ENCODE peak calls at places on chromosomes 13 and 19, in seven cellular contexts. W, E, P, Z, I, X and J are unnamed samples.

GRCh38 chr13:114257014-114257413 is 22.3 kb downstream of the CDC16 start:
- DNase-seq in W (no peak), E (no peak), P (no peak), Z (no peak), I (no peak), X (no peak), J (no peak)

GRCh38 chr13:45683701-45684100 is 18.4 kb upstream of the CBY2 start:
- DNase-seq in W (no peak), E (no peak), P (no peak), Z (no peak), I (no peak), X (no peak), J (no peak)

GRCh38 chr19:38057954-38058690 is 151.1 kb downstream of the SIPA1L3 start:
- DNase-seq in W (peak), E (no peak), P (peak), Z (peak), I (no peak), X (no peak), J (no peak)

GRCh38 chr19:47540748-47541147 is 25.9 kb upstream of the NAPA start:
- DNase-seq in W (no peak), E (no peak), P (no peak), Z (no peak), I (no peak), X (no peak), J (no peak)

GRCh38 chr19:5470264-5470671 is 15.1 kb downstream of the ZNRF4 start:
- DNase-seq in W (no peak), E (no peak), P (no peak), Z (no peak), I (no peak), X (no peak), J (no peak)

GRCh38 chr19:49746206-49746958 is 16.7 kb downstream of the TSKS start:
- DNase-seq in W (peak), E (no peak), P (peak), Z (no peak), I (peak), X (peak), J (no peak)

GRCh38 chr13:67119481-67119883 is 110.7 kb downstream of the PCDH9 start:
- DNase-seq in W (no peak), E (no peak), P (no peak), Z (no peak), I (no peak), X (no peak), J (no peak)

GRCh38 chr13:99471231-99472202 is 29.8 kb upstream of the TM9SF2 start:
- DNase-seq in W (no peak), E (no peak), P (no peak), Z (no peak), I (no peak), X (no peak), J (no peak)

GRCh38 chr13:106498158-106498557 is 37.3 kb downstream of the EFNB2 start:
- DNase-seq in W (no peak), E (no peak), P (no peak), Z (no peak), I (no peak), X (no peak), J (no peak)

GRCh38 chr13:32676242-32676641 is 90.0 kb downstream of the PDS5B start:
- DNase-seq in W (no peak), E (no peak), P (no peak), Z (no peak), I (no peak), X (no peak), J (no peak)

GRCh38 chr19:39136225-39136940 is 10.8 kb downstream of the PAK4 start:
- DNase-seq in W (no peak), E (no peak), P (peak), Z (no peak), I (no peak), X (no peak), J (no peak)

GRCh38 chr13:114234266-114234644 is 442 bp upstream of the CDC16 start:
- DNase-seq in W (no peak), E (no peak), P (no peak), Z (no peak), I (no peak), X (no peak), J (no peak)

GRCh38 chr13:77751513-77752456 is 54.3 kb downstream of the SLAIN1 start:
- DNase-seq in W (peak), E (no peak), P (no peak), Z (no peak), I (peak), X (no peak), J (no peak)

GRCh38 chr13:111049791-111050538 is 65.1 kb upstream of the ARHGEF7 start:
- DNase-seq in W (no peak), E (no peak), P (peak), Z (no peak), I (no peak), X (no peak), J (no peak)

GRCh38 chr13:99660101-99660500 is 158.8 kb downstream of the TM9SF2 start:
- DNase-seq in W (no peak), E (no peak), P (no peak), Z (no peak), I (no peak), X (no peak), J (no peak)

GRCh38 chr13:75481176-75482069 is 546 bp downstream of the TBC1D4 start:
- DNase-seq in W (peak), E (no peak), P (peak), Z (no peak), I (peak), X (no peak), J (peak)

GRCh38 chr13:36680918-36681317 is 7.1 kb downstream of the SERTM1 start:
- DNase-seq in W (no peak), E (no peak), P (no peak), Z (no peak), I (no peak), X (no peak), J (no peak)

GRCh38 chr13:99297330-99297729 is 9.9 kb downstream of the GPR183 start:
- DNase-seq in W (no peak), E (no peak), P (no peak), Z (no peak), I (no peak), X (no peak), J (no peak)

GRCh38 chr19:16496613-16496983 is 404 bp downstream of the C19orf44 start:
- DNase-seq in W (no peak), E (peak), P (peak), Z (no peak), I (no peak), X (no peak), J (no peak)

GRCh38 chr19:10760268-10760944 is 42.5 kb downstream of the DNM2 start:
- DNase-seq in W (peak), E (no peak), P (no peak), Z (no peak), I (no peak), X (no peak), J (peak)

GRCh38 chr13:71625694-71626093 is 241.3 kb downstream of the DACH1 start:
- DNase-seq in W (no peak), E (no peak), P (no peak), Z (no peak), I (no peak), X (no peak), J (no peak)

GRCh38 chr19:58346961-58347929 is 6.0 kb downstream of the A1BG start:
- DNase-seq in W (peak), E (no peak), P (peak), Z (peak), I (peak), X (peak), J (peak)

GRCh38 chr13:60836821-60837220 is 439.8 kb downstream of the TDRD3 start:
- DNase-seq in W (no peak), E (no peak), P (no peak), Z (no peak), I (no peak), X (no peak), J (no peak)

GRCh38 chr19:8069116-8069973 is 16.8 kb downstream of the CCL25 start:
- DNase-seq in W (no peak), E (no peak), P (peak), Z (no peak), I (peak), X (no peak), J (no peak)

GRCh38 chr13:30442854-30443379 is 20.6 kb downstream of the UBE2L5 start:
- DNase-seq in W (no peak), E (no peak), P (no peak), Z (no peak), I (no peak), X (no peak), J (peak)

GRCh38 chr19:5693195-5694166 is 3.4 kb downstream of the RPL36 start:
- DNase-seq in W (no peak), E (no peak), P (no peak), Z (no peak), I (no peak), X (no peak), J (no peak)

GRCh38 chr13:97978661-97979450 is 25.4 kb downstream of the IPO5 start:
- DNase-seq in W (no peak), E (no peak), P (no peak), Z (no peak), I (no peak), X (no peak), J (no peak)

DNA sequence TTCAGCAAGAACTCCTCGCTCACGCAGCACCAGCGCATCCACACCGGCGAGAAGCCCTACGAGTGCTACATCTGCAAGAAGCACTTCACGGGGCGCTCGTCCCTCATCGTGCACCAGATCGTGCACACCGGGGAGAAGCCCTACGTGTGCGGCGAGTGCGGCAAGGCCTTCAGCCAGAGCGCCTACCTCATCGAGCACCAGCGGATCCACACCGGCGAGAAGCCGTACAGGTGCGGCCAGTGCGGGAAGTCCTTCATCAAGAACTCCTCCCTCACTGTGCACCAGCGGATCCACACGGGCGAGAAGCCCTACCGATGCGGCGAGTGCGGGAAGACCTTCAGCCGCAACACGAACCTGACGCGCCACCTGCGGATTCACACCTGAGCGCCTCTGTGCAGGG is 20.6 kb upstream of the SMIM17 start:
- DNase-seq in W (no peak), E (no peak), P (no peak), Z (no peak), I (no peak), X (no peak), J (no peak)
- TF ChIP-seq CTCF in W (no peak), E (no peak), P (no peak), Z (no peak), I (no peak), X (no peak), J (no peak)

GRCh38 chr19:21908066-21908465 is 72.1 kb upstream of the ZNF43 start:
- DNase-seq in W (no peak), E (no peak), P (no peak), Z (no peak), I (no peak), X (no peak), J (no peak)

GRCh38 chr19:21910318-21910717 is 74.3 kb upstream of the ZNF43 start:
- DNase-seq in W (no peak), E (no peak), P (no peak), Z (no peak), I (no peak), X (no peak), J (no peak)

GRCh38 chr19:21907516-21907915 is 71.5 kb upstream of the ZNF43 start:
- DNase-seq in W (no peak), E (no peak), P (no peak), Z (no peak), I (no peak), X (no peak), J (no peak)

GRCh38 chr19:21915411-21915810 is 79.4 kb upstream of the ZNF43 start:
- DNase-seq in W (no peak), E (no peak), P (no peak), Z (no peak), I (no peak), X (no peak), J (no peak)

GRCh38 chr19:21912654-21913053 is 76.7 kb upstream of the ZNF43 start:
- DNase-seq in W (no peak), E (no peak), P (no peak), Z (no peak), I (no peak), X (no peak), J (no peak)
- TF ChIP-seq CTCF in W (peak), E (no peak), P (no peak), Z (no peak), I (no peak), X (no peak), J (no peak)

GRCh38 chr13:93767231-93767916 is 540.8 kb downstream of the GPC6 start:
- DNase-seq in W (no peak), E (no peak), P (no peak), Z (no peak), I (no peak), X (no peak), J (no peak)

GRCh38 chr13:93767917-93768422 is 541.4 kb downstream of the GPC6 start:
- DNase-seq in W (no peak), E (no peak), P (no peak), Z (no peak), I (no peak), X (no peak), J (no peak)

GRCh38 chr13:93769607-93770006 is 543.0 kb downstream of the GPC6 start:
- DNase-seq in W (no peak), E (no peak), P (no peak), Z (no peak), I (no peak), X (no peak), J (no peak)

GRCh38 chr13:93771229-93771628 is 544.6 kb downstream of the GPC6 start:
- DNase-seq in W (no peak), E (no peak), P (no peak), Z (no peak), I (no peak), X (no peak), J (no peak)

GRCh38 chr13:93769126-93769525 is 542.5 kb downstream of the GPC6 start:
- DNase-seq in W (no peak), E (no peak), P (no peak), Z (no peak), I (no peak), X (no peak), J (no peak)
- TF ChIP-seq CTCF in W (no peak), E (no peak), P (no peak), Z (no peak), I (no peak), X (no peak), J (no peak)

GRCh38 chr19:53308339-53308811 is 25.2 kb upstream of the ZNF845 start:
- DNase-seq in W (peak), E (no peak), P (peak), Z (no peak), I (peak), X (no peak), J (no peak)
- TF ChIP-seq CTCF in W (peak), E (no peak), P (no peak), Z (peak), I (peak), X (peak), J (no peak)

GRCh38 chr19:18304194-18304495 is 18.7 kb downstream of the LSM4 start:
- DNase-seq in W (no peak), E (no peak), P (no peak), Z (no peak), I (no peak), X (no peak), J (peak)

GRCh38 chr19:18301718-18302111 is 20.3 kb upstream of the JUND start:
- DNase-seq in W (no peak), E (no peak), P (no peak), Z (no peak), I (no peak), X (no peak), J (no peak)

GRCh38 chr19:18306209-18306902 is 16.5 kb downstream of the LSM4 start:
- DNase-seq in W (no peak), E (no peak), P (no peak), Z (no peak), I (no peak), X (no peak), J (peak)

GRCh38 chr19:18306903-18307681 is 15.8 kb downstream of the LSM4 start:
- DNase-seq in W (no peak), E (no peak), P (no peak), Z (no peak), I (no peak), X (no peak), J (peak)

GRCh38 chr19:18304496-18305312 is 18.2 kb downstream of the LSM4 start:
- DNase-seq in W (peak), E (peak), P (peak), Z (peak), I (peak), X (peak), J (peak)
- TF ChIP-seq CTCF in W (peak), E (no peak), P (no peak), Z (no peak), I (no peak), X (no peak), J (no peak)

DNA sequence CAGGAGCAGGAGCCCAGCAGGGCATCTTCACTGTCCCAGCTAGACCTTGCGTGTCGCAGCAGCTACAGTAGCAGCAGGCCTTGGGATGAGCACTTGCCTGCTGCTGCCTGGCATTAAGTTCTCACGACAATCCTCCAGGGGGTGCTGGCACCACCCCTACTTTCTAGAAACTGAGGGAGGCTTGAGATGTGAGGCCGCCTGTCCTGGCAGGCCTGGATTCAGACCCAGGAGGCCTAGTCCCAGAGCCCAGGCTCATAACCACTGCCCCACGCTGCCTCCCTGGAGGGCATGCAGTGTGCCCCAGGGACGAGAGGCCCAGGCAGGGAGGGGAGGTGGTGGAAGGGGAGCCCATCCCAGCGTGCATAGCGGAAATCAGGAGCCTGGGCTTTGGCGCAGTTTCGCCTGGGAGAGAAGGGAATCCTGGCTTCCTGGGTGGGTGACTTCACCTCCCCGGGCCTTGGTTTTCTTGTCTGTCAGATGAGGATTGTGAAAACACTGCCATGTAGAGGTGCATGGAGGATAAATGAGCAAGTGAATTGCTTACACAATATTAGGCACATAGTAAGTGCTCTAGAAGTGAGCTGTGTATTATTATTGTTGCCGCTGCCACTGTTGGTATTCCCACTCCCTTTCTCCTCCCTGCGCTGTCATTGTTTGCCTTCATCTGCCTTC is 26.1 kb downstream of the PPP5C start:
- DNase-seq in W (no peak), E (no peak), P (peak), Z (peak), I (no peak), X (no peak), J (no peak)
- TF ChIP-seq CTCF in W (peak), E (peak), P (no peak), Z (no peak), I (peak), X (no peak), J (no peak)

GRCh38 chr13:44241638-44242037 is 132.0 kb upstream of the SERP2 start:
- DNase-seq in W (no peak), E (no peak), P (no peak), Z (no peak), I (no peak), X (no peak), J (no peak)

GRCh38 chr13:44240611-44241010 is 133.0 kb upstream of the SERP2 start:
- DNase-seq in W (no peak), E (no peak), P (no peak), Z (no peak), I (no peak), X (no peak), J (no peak)

GRCh38 chr13:44244288-44244687 is 129.3 kb upstream of the SERP2 start:
- DNase-seq in W (no peak), E (no peak), P (no peak), Z (no peak), I (no peak), X (no peak), J (no peak)

GRCh38 chr13:44238011-44238421 is 135.6 kb upstream of the SERP2 start:
- DNase-seq in W (peak), E (no peak), P (no peak), Z (no peak), I (no peak), X (no peak), J (no peak)

GRCh38 chr13:44243198-44243852 is 130.3 kb upstream of the SERP2 start:
- DNase-seq in W (peak), E (no peak), P (no peak), Z (no peak), I (peak), X (no peak), J (peak)
- TF ChIP-seq CTCF in W (peak), E (no peak), P (peak), Z (no peak), I (peak), X (no peak), J (peak)

GRCh38 chr13:24275041-24275440 is 34.3 kb upstream of the C1QTNF9 start:
- DNase-seq in W (no peak), E (no peak), P (no peak), Z (no peak), I (no peak), X (no peak), J (no peak)
- TF ChIP-seq CTCF in W (no peak), E (no peak), P (no peak), Z (no peak), I (no peak), X (no peak), J (no peak)

DNA sequence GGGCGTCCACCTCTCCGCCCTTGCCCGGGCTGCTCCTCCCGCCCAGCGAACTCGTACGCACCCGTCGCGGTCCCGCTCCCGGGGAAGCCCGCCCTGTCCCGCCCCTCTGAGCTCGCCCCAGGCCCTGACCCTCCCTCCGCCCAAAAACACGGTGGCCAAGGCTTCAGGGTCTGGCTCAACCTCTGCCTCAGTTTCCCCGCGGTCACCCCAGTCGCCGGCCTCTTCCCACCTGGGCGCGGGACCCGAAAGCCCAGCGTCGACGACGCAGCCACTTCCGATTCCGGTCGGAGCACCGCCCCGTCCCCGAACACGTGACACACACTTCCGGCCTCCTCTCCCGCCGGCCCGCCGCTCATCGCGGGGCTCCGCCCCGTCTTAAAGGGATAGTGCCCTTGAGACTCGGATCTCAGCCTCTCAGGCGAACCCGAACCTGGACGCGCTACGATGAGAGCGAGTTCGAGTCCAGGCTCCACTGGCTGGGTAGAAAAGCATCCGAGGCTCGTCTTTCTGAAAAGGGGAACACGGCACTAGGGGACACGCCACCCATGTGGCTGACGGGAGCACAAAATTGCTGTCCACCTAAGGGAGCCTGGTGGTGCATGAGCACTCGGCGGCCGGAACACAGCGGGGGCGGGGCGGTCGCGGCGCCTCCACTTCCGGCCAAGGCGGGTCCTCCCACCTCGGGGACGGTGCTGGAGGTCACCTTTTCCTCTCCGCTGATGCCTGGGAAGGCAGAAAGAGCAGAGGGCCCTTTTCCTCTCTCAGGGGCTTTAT is at the start of gene C19orf25:
- DNase-seq in W (peak), E (peak), P (peak), Z (peak), I (peak), X (peak), J (peak)
- TF ChIP-seq CTCF in W (no peak), E (no peak), P (no peak), Z (no peak), I (no peak), X (no peak), J (no peak)

GRCh38 chr13:40780822-40781401 is 8.5 kb upstream of the SLC25A15 start:
- DNase-seq in W (peak), E (no peak), P (no peak), Z (no peak), I (no peak), X (no peak), J (no peak)
- TF ChIP-seq CTCF in W (peak), E (no peak), P (no peak), Z (no peak), I (no peak), X (no peak), J (no peak)